ENCODE peak calls at places on chromosomes 1 and 21, in four cellular contexts. One of them, this sample, is unnamed.
A peak's percentile ranks its signal among the peaks of the same experiment; 100 is the strongest.

GRCh38 chr1:110309768-110310167 is 29.4 kb upstream of the RBM15 start:
- DNase-seq in mammary epithelial cell: peak; percentile 70
- DNase-seq in H9: no peak
- DNase-seq in GM12865: no peak
- DNase-seq in this sample: no peak

GRCh38 chr1:17438977-17439249 is 564 bp downstream of the RCC2 start:
- DNase-seq in mammary epithelial cell: no peak
- DNase-seq in H9: no peak
- DNase-seq in GM12865: no peak
- DNase-seq in this sample: no peak

GRCh38 chr1:7287013-7287412 is 484.1 kb upstream of the VAMP3 start:
- DNase-seq in mammary epithelial cell: no peak
- DNase-seq in H9: no peak
- DNase-seq in GM12865: no peak
- DNase-seq in this sample: peak; percentile 2

GRCh38 chr21:36126166-36126565 is 8.7 kb upstream of the CBR3 start:
- DNase-seq in mammary epithelial cell: peak; percentile 23
- DNase-seq in H9: peak; percentile 15
- DNase-seq in GM12865: no peak
- DNase-seq in this sample: no peak

GRCh38 chr1:221824025-221824424 is 82.1 kb upstream of the DUSP10 start:
- DNase-seq in mammary epithelial cell: peak; percentile 91
- DNase-seq in H9: no peak
- DNase-seq in GM12865: no peak
- DNase-seq in this sample: no peak

GRCh38 chr1:30697571-30697970 is 25.8 kb downstream of the MATN1 start:
- DNase-seq in mammary epithelial cell: no peak
- DNase-seq in H9: no peak
- DNase-seq in GM12865: peak; percentile 52
- DNase-seq in this sample: peak; percentile 67

GRCh38 chr1:107897428-107898339 is 67.3 kb downstream of the VAV3 start:
- DNase-seq in mammary epithelial cell: no peak
- DNase-seq in H9: no peak
- DNase-seq in GM12865: peak; percentile 29
- DNase-seq in this sample: no peak

GRCh38 chr1:34268311-34269042 is 91.8 kb downstream of the C1orf94 start:
- DNase-seq in mammary epithelial cell: no peak
- DNase-seq in H9: no peak
- DNase-seq in GM12865: no peak
- DNase-seq in this sample: no peak

GRCh38 chr1:212002536-212002935 is 32.8 kb downstream of the INTS7 start:
- DNase-seq in mammary epithelial cell: no peak
- DNase-seq in H9: no peak
- DNase-seq in GM12865: no peak
- DNase-seq in this sample: no peak

GRCh38 chr1:33170351-33171274 is 11.2 kb downstream of the TRIM62 start:
- DNase-seq in mammary epithelial cell: no peak
- DNase-seq in H9: no peak
- DNase-seq in GM12865: no peak
- DNase-seq in this sample: no peak

GRCh38 chr1:147745271-147745670 is 15.1 kb downstream of the GJA5 start:
- DNase-seq in mammary epithelial cell: no peak
- DNase-seq in H9: no peak
- DNase-seq in GM12865: no peak
- DNase-seq in this sample: no peak

GRCh38 chr1:168907053-168907452 is 178.0 kb upstream of the DPT start:
- DNase-seq in mammary epithelial cell: peak; percentile 71
- DNase-seq in H9: no peak
- DNase-seq in GM12865: no peak
- DNase-seq in this sample: no peak

GRCh38 chr1:215710340-215710971 is 143.4 kb downstream of the KCTD3 start:
- DNase-seq in mammary epithelial cell: peak; percentile 43
- DNase-seq in H9: peak; percentile 59
- DNase-seq in GM12865: peak; percentile 70
- DNase-seq in this sample: peak; percentile 39

GRCh38 chr1:181676269-181676668 is 193.0 kb downstream of the CACNA1E start:
- DNase-seq in mammary epithelial cell: peak; percentile 26
- DNase-seq in H9: peak; percentile 53
- DNase-seq in GM12865: peak; percentile 68
- DNase-seq in this sample: peak; percentile 71

GRCh38 chr1:35443768-35444518 is 113.3 kb downstream of the KIAA0319L start:
- DNase-seq in mammary epithelial cell: no peak
- DNase-seq in H9: peak; percentile 43
- DNase-seq in GM12865: no peak
- DNase-seq in this sample: no peak

GRCh38 chr1:205518616-205519540 is 14.4 kb downstream of the CDK18 start:
- DNase-seq in mammary epithelial cell: no peak
- DNase-seq in H9: no peak
- DNase-seq in GM12865: no peak
- DNase-seq in this sample: no peak

GRCh38 chr21:14875186-14875585 is 189.6 kb downstream of the NRIP1 start:
- DNase-seq in mammary epithelial cell: no peak
- DNase-seq in H9: no peak
- DNase-seq in GM12865: no peak
- DNase-seq in this sample: no peak

GRCh38 chr1:159056069-159056698 is 20.4 kb downstream of the AIM2 start:
- DNase-seq in mammary epithelial cell: no peak
- DNase-seq in H9: peak; percentile 64
- DNase-seq in GM12865: peak; percentile 26
- DNase-seq in this sample: no peak
- TF ChIP-seq CTCF in mammary epithelial cell: no peak
- TF ChIP-seq CTCF in H9: peak; percentile 67
- TF ChIP-seq CTCF in GM12865: no peak
- TF ChIP-seq CTCF in this sample: peak; percentile 8

GRCh38 chr1:13451399-13451965 is 41.2 kb downstream of the PRAMEF20 start:
- DNase-seq in mammary epithelial cell: no peak
- DNase-seq in H9: no peak
- DNase-seq in GM12865: no peak
- DNase-seq in this sample: no peak
- TF ChIP-seq CTCF in mammary epithelial cell: no peak
- TF ChIP-seq CTCF in H9: no peak
- TF ChIP-seq CTCF in GM12865: no peak
- TF ChIP-seq CTCF in this sample: no peak

DNA sequence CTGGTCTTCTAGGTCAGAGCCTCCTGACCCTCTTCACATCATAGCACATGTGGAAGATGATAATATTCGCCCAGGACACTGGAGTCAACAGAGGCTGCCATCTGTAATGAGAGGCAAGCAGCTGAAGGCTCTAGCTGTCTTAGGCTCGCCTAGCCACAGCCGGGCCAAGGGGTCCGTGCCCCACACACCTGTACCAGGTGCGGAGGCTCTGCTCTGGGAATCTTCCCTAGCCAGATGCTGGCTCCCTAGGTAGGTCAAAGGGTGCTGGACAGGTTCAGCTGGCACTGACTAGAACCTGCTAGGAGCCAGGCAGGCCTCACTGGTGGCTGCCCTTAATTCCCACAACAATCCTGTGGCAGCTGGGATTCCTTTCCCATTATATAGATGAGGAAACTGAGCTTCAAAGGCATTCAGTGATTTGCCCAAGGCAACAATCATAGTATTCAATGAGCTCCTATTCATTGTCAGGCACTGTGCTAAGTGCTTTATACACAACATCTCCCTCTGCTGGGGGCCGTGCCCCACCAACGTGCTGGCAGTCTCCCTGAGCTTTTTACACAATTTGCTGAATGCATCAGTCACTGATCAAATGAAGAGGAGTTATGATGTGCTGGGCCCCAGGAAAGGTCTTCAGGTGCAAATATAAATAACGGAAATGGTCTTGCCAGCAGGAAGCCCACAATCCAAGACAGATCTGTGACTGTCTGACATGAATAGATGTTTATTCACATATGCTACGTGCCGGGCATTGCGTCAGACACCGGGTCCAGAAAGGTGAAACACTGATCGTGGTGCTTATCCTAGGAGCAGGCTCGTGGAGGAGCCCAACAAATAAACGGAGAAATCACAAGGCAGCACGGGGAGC is 58.0 kb downstream of the DDX20 start:
- DNase-seq in mammary epithelial cell: no peak
- DNase-seq in H9: no peak
- DNase-seq in GM12865: no peak
- DNase-seq in this sample: no peak
- TF ChIP-seq CTCF in mammary epithelial cell: no peak
- TF ChIP-seq CTCF in H9: peak; percentile 39
- TF ChIP-seq CTCF in GM12865: peak; percentile 8
- TF ChIP-seq CTCF in this sample: peak; percentile 9

DNA sequence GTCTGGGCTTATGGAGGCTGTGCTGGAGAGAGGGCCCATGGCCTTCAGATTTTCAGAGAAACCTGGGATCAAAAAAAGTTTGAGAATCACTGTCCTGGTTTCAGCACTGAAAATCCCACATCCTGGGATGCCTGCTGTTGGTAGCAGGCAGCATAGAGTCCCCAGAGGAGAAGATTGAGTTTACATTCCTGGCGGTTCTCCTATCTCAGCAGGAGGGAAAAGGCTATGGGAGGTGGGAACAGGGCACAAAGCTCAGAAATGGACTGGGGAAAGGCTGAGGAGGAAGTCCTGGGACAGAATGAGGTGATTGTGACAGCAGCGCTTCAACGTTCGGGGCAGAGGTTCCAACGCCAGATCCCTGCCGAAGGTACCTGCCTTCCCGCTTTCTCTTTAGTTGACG is 103.4 kb downstream of the ETS2 start:
- DNase-seq in mammary epithelial cell: no peak
- DNase-seq in H9: no peak
- DNase-seq in GM12865: no peak
- DNase-seq in this sample: no peak
- TF ChIP-seq CTCF in mammary epithelial cell: no peak
- TF ChIP-seq CTCF in H9: no peak
- TF ChIP-seq CTCF in GM12865: no peak
- TF ChIP-seq CTCF in this sample: no peak

DNA sequence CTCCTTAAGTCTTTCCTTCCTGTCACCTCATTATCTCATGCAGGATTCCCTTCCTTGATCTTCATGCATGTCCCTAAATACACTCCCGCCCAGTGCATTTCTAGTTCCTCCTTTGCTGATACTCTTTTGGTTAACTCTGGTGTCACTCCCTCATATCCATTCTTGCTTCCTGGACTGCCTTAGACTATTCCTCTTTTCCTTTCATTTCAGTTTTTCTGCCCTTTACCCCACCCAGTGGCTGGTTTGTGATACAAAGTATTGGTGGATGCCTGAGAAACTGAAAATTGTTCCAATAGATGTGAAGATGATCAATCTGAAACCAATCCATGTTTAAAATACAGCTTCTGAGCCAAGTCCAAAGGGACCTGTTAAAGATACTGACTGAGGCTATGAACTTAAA is 553.8 kb upstream of the CAMK1G start:
- DNase-seq in mammary epithelial cell: peak; percentile 10
- DNase-seq in H9: no peak
- DNase-seq in GM12865: no peak
- DNase-seq in this sample: no peak
- TF ChIP-seq CTCF in mammary epithelial cell: peak; percentile 35
- TF ChIP-seq CTCF in H9: peak; percentile 38
- TF ChIP-seq CTCF in GM12865: no peak
- TF ChIP-seq CTCF in this sample: no peak

DNA sequence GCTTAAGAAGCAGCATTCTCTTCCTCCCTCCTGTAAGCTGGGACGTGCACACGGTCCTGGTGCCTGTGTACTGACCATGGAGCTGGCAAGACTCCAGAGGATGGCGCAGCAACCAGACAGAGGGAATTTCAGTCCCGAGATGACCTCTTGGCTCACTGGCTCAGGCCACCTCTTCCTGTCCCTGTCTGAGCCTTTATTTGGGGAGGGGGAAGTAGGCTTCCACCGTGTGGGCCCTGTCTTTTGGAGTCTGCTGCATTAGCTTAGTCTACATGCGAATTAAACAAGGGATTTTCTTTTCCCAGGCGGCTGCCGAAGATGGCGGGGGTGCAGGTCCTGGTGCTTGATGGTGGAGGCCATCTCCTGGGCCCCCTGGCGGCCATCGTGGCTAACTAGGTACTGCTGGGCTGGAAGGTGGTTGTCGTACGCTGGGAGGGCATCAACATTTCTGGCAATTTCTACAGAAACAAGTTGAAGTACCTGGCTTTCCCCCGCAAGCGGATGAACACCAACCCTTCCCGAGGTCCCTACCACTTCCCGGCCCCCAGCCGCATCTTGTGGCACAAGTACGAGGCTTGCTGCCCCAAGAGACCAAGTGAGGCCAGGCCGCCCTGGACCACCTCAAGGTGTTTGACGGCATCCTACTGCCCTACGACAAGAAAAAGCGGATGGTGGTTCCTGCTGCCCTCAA is 10.2 kb downstream of the IL24 start:
- DNase-seq in mammary epithelial cell: no peak
- DNase-seq in H9: peak; percentile 54
- DNase-seq in GM12865: no peak
- DNase-seq in this sample: no peak
- TF ChIP-seq CTCF in mammary epithelial cell: no peak
- TF ChIP-seq CTCF in H9: peak; percentile 59
- TF ChIP-seq CTCF in GM12865: peak; percentile 25
- TF ChIP-seq CTCF in this sample: no peak

GRCh38 chr1:156020293-156021086 is at the start of gene SSR2:
- DNase-seq in mammary epithelial cell: peak; percentile 90
- DNase-seq in H9: peak; percentile 92
- DNase-seq in GM12865: peak; percentile 94
- DNase-seq in this sample: peak; percentile 97
- TF ChIP-seq CTCF in mammary epithelial cell: no peak
- TF ChIP-seq CTCF in H9: no peak
- TF ChIP-seq CTCF in GM12865: no peak
- TF ChIP-seq CTCF in this sample: no peak

GRCh38 chr1:23174383-23175110 is 5.9 kb upstream of the LUZP1 start:
- DNase-seq in mammary epithelial cell: no peak
- DNase-seq in H9: no peak
- DNase-seq in GM12865: no peak
- DNase-seq in this sample: no peak

GRCh38 chr1:23177031-23177430 is 8.4 kb upstream of the LUZP1 start:
- DNase-seq in mammary epithelial cell: no peak
- DNase-seq in H9: no peak
- DNase-seq in GM12865: no peak
- DNase-seq in this sample: no peak

GRCh38 chr1:23178414-23178813 is 9.8 kb upstream of the LUZP1 start:
- DNase-seq in mammary epithelial cell: no peak
- DNase-seq in H9: no peak
- DNase-seq in GM12865: no peak
- DNase-seq in this sample: no peak

GRCh38 chr1:23177438-23178380 is 9.1 kb upstream of the LUZP1 start:
- DNase-seq in mammary epithelial cell: peak; percentile 69
- DNase-seq in H9: peak; percentile 70
- DNase-seq in GM12865: peak; percentile 87
- DNase-seq in this sample: peak; percentile 85

DNA sequence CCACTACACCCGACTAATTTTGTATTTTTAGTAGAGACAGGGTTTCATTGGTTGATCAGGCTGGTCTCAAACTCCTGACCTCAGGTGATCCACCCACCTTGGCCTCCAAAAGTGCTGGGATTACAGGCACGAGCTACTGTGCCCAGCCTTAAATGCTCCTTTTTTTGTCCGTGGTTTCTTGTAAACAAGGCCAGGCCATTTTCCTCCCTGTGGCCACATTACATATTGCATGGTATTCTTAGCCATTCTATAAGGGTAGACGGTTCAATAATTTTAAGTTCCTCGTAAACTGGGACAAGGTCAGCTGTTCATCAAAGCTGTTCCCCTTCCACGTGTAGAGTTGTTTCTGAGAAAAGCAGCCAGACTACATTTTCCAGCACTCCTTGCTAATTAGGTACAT is 10.3 kb upstream of the LUZP1 start:
- DNase-seq in mammary epithelial cell: no peak
- DNase-seq in H9: no peak
- DNase-seq in GM12865: peak; percentile 44
- DNase-seq in this sample: no peak
- TF ChIP-seq CTCF in mammary epithelial cell: peak; percentile 26
- TF ChIP-seq CTCF in H9: peak; percentile 38
- TF ChIP-seq CTCF in GM12865: peak; percentile 26
- TF ChIP-seq CTCF in this sample: no peak